ENCODE peak calls at places on chromosomes 12 and 14, in nine cellular contexts. O is astrocyte of the cerebellum; X is fibroblast of lung; L is OCI-LY7; H is HFF-Myc; K is heart left ventricle; M is brain microvascular endothelial cell; U is IMR-90; Q is CD8-positive, alpha-beta T cell. F is an unnamed sample.

GRCh38 chr14:25006961-25007795 is 42.8 kb downstream of the STXBP6 start:
- DNase-seq in H (peak), K (no peak), U (peak), Q (no peak), L (no peak), O (peak), X (peak), M (peak), F (peak)

GRCh38 chr12:108102363-108102762 is 26.7 kb upstream of the WSCD2 start:
- DNase-seq in O (no peak), K (no peak), U (no peak), Q (no peak), M (no peak), H (no peak), X (no peak), L (no peak), F (no peak)

GRCh38 chr12:48160807-48161206 is 3.5 kb upstream of the ASB8 start:
- DNase-seq in Q (no peak), U (no peak), X (no peak), H (no peak), L (no peak), O (no peak), M (no peak), K (no peak), F (no peak)

GRCh38 chr14:21044106-21044618 is 2.0 kb downstream of the RNASE7 start:
- DNase-seq in X (no peak), K (peak), M (no peak), Q (no peak), U (no peak), L (no peak), O (no peak), H (no peak), F (no peak)

GRCh38 chr12:29073631-29074239 is 75.3 kb upstream of the FAR2 start:
- DNase-seq in U (peak), O (peak), M (peak), X (peak), Q (no peak), L (peak), H (peak), K (no peak), F (no peak)

GRCh38 chr14:104864267-104865068 is 600 bp upstream of the CEP170B start:
- DNase-seq in U (no peak), L (no peak), H (no peak), K (no peak), O (no peak), M (no peak), X (no peak), Q (no peak), F (no peak)

GRCh38 chr14:84998216-84998615 is 531.7 kb upstream of the FLRT2 start:
- DNase-seq in U (no peak), X (no peak), K (no peak), Q (no peak), H (no peak), M (no peak), L (no peak), O (no peak), F (no peak)

GRCh38 chr14:101992708-101993107 is 28.3 kb downstream of the DYNC1H1 start:
- DNase-seq in K (no peak), O (no peak), M (no peak), L (peak), U (no peak), X (no peak), H (no peak), Q (no peak), F (no peak)

GRCh38 chr12:54612216-54612750 is 22.4 kb downstream of the LACRT start:
- DNase-seq in M (no peak), L (no peak), Q (no peak), O (no peak), K (no peak), H (no peak), U (no peak), X (no peak), F (no peak)

GRCh38 chr12:33834672-33835071 is 187.6 kb upstream of the ALG10 start:
- DNase-seq in K (no peak), U (no peak), Q (no peak), H (no peak), L (no peak), X (no peak), M (no peak), O (no peak), F (no peak)

GRCh38 chr12:52517888-52518287 is 2.3 kb downstream of the KRT5 start:
- DNase-seq in U (no peak), K (no peak), O (no peak), H (no peak), X (no peak), L (no peak), M (no peak), Q (no peak), F (no peak)

GRCh38 chr12:22262309-22262708 is 72.2 kb downstream of the ST8SIA1 start:
- DNase-seq in Q (no peak), X (peak), K (no peak), L (no peak), M (no peak), H (no peak), U (no peak), O (no peak), F (no peak)

GRCh38 chr14:68780358-68781160 is 12.3 kb downstream of the ZFP36L1 start:
- DNase-seq in O (no peak), Q (no peak), L (peak), M (no peak), H (no peak), K (peak), X (peak), U (peak), F (no peak)

GRCh38 chr12:8819676-8819980 is 2.8 kb upstream of the A2ML1 start:
- DNase-seq in H (no peak), U (peak), O (no peak), K (no peak), L (no peak), M (no peak), Q (no peak), X (no peak), F (no peak)

GRCh38 chr12:4743046-4743445 is 22.8 kb downstream of the GALNT8 start:
- DNase-seq in Q (no peak), O (no peak), H (no peak), U (no peak), L (no peak), X (no peak), K (no peak), M (no peak), F (no peak)

GRCh38 chr12:69580074-69580473 is 5.2 kb upstream of the CCT2 start:
- DNase-seq in H (no peak), Q (no peak), M (no peak), K (no peak), U (no peak), X (no peak), O (no peak), L (no peak), F (no peak)

GRCh38 chr14:103746706-103747105 is 31.1 kb downstream of the ZFYVE21 start:
- DNase-seq in M (peak), H (no peak), L (no peak), U (peak), K (no peak), X (no peak), O (no peak), Q (no peak), F (no peak)

GRCh38 chr12:31835276-31835882 is 106.6 kb upstream of the AMN1 start:
- DNase-seq in Q (no peak), H (no peak), O (no peak), U (no peak), K (no peak), L (peak), X (no peak), M (no peak), F (no peak)

GRCh38 chr12:109914461-109914860 is 14.4 kb downstream of the TCHP start:
- DNase-seq in O (no peak), K (no peak), X (no peak), Q (no peak), L (no peak), M (no peak), U (no peak), H (no peak), F (no peak)

GRCh38 chr14:73764881-73765280 is 50.7 kb upstream of the PNMA1 start:
- DNase-seq in L (peak), Q (no peak), H (no peak), K (peak), O (no peak), U (no peak), X (no peak), M (no peak), F (no peak)

GRCh38 chr12:27284751-27285150 is 40.7 kb downstream of the STK38L start:
- DNase-seq in O (peak), U (peak), X (peak), L (no peak), K (no peak), M (peak), Q (no peak), H (no peak), F (peak)

GRCh38 chr14:35847636-35848035 is 21.5 kb downstream of the BRMS1L start:
- DNase-seq in Q (no peak), U (no peak), O (no peak), H (no peak), X (no peak), L (no peak), M (no peak), K (no peak), F (no peak)

GRCh38 chr12:131040491-131040890 is 86.8 kb downstream of the ADGRD1 start:
- DNase-seq in L (no peak), H (no peak), O (no peak), M (no peak), K (no peak), U (no peak), X (no peak), Q (no peak), F (no peak)

GRCh38 chr14:55782166-55782565 is 202.2 kb downstream of the KTN1 start:
- DNase-seq in M (peak), Q (no peak), H (no peak), U (peak), L (no peak), O (no peak), X (no peak), K (no peak), F (no peak)

GRCh38 chr12:120012067-120012621 is 23.1 kb downstream of the BICDL1 start:
- DNase-seq in X (no peak), L (peak), Q (peak), K (no peak), H (peak), U (peak), O (no peak), M (peak), F (no peak)

GRCh38 chr14:70788893-70789292 is 20.4 kb downstream of the MAP3K9 start:
- DNase-seq in U (no peak), Q (no peak), H (no peak), L (no peak), X (no peak), O (no peak), K (no peak), M (no peak), F (no peak)
- H3K4me3 ChIP-seq in U (no peak), Q (no peak), H (no peak), L (no peak), X (no peak), O (no peak), K (no peak), M (no peak), F (no peak)

GRCh38 chr14:71403673-71404072 is 496.4 kb downstream of the PCNX1 start:
- DNase-seq in M (peak), U (peak), O (peak), H (no peak), X (peak), K (no peak), Q (no peak), L (peak), F (no peak)

GRCh38 chr14:71399057-71399487 is 491.8 kb downstream of the PCNX1 start:
- DNase-seq in L (peak), Q (no peak), X (no peak), U (peak), K (no peak), O (no peak), M (no peak), H (no peak), F (no peak)

GRCh38 chr14:71397371-71397770 is 490.1 kb downstream of the PCNX1 start:
- DNase-seq in Q (no peak), M (no peak), H (peak), K (no peak), X (no peak), L (no peak), O (no peak), U (no peak), F (peak)

GRCh38 chr14:71398450-71398849 is 491.2 kb downstream of the PCNX1 start:
- DNase-seq in U (no peak), M (no peak), X (no peak), O (no peak), H (no peak), L (no peak), Q (no peak), K (no peak), F (no peak)

DNA sequence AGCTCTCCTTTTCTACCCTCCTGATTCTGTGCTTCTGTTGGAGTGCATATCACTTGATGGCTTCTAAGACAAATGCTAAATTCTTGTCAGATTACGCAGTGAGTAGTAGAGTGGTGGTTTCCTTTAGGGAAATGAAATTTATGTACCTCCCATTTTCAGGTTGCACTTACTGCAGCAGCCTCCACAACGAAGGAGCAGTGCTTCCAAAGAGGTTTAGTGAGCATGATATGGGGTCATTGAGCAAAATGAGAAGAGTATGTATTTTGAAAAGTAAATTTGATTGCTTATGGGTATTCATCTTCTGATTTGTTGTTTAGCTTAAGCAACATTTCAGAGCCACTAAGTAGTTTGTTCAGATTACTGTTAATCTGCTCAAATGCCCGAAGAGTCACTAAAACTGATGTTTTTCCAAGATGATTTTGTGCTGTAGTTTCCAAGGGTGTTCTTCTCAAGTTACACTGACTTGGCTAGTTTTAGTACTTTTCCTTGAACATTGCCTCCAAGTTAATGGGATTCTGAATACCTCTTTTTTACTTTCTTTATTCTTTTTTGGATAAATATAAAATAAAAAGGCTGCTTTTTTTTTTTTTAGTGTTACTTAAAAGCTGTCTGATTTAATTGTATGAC is 493.7 kb downstream of the PCNX1 start:
- DNase-seq in L (no peak), U (peak), O (peak), M (peak), X (peak), H (no peak), Q (no peak), K (no peak), F (no peak)
- H3K4me3 ChIP-seq in L (no peak), U (no peak), O (no peak), M (no peak), X (no peak), H (no peak), Q (no peak), K (no peak), F (no peak)

DNA sequence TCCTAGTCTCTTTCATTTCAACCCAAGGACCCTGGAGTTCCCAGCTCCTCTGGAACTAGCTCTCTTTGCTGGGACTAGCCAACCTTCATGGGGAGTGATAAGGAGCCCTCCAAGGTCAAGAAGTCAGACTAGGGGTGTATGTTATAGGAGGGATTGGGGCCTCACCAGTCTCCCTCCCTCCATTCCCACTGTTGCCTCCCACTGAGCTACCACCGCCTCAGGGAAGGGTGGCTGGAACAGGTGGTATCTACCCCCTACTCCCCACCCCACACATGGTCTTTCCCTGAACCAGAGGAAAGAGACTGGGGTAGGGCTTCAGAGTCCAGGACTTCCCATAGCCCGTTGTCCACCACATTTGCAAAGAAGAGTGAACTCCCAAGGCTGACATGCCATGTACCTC is 2.4 kb downstream of the ERBB3 start:
- DNase-seq in M (no peak), H (no peak), Q (no peak), U (no peak), X (no peak), L (no peak), K (no peak), O (no peak), F (no peak)
- H3K4me3 ChIP-seq in M (no peak), H (no peak), Q (no peak), U (no peak), X (no peak), L (no peak), K (no peak), O (no peak), F (no peak)

GRCh38 chr14:97813556-97813955 is 1016.4 kb downstream of the VRK1 start:
- DNase-seq in M (no peak), H (no peak), U (no peak), X (no peak), K (no peak), O (no peak), Q (no peak), L (no peak), F (no peak)
- H3K4me3 ChIP-seq in M (no peak), H (no peak), U (no peak), X (no peak), K (no peak), O (no peak), Q (no peak), L (no peak), F (no peak)

GRCh38 chr12:122309564-122310121 is 43.3 kb upstream of the VPS33A start:
- DNase-seq in X (no peak), K (no peak), O (no peak), L (no peak), H (no peak), Q (no peak), M (no peak), U (peak), F (no peak)
- H3K4me3 ChIP-seq in X (no peak), K (no peak), O (no peak), L (no peak), H (no peak), Q (no peak), M (no peak), U (no peak), F (no peak)